ENCODE peak calls at places on chromosomes 2 and 18, in ten cellular contexts. L is heart left ventricle, I is vagina, Q is ovary, K is endothelial cell of umbilical vein, O is HepG2, R is A549, W is IMR-90, U is upper lobe of left lung, T is H1. X is an unnamed sample.

GRCh38 chr2:42084231-42084671 is 36.4 kb downstream of the PKDCC start:
- DNase-seq in U (no peak), W (peak), L (peak), O (no peak), T (no peak), K (no peak), R (no peak), Q (peak), I (no peak), X (no peak)

GRCh38 chr2:135843671-135844070 is 6.7 kb upstream of the LCT start:
- DNase-seq in K (no peak), Q (no peak), U (no peak), O (no peak), R (no peak), L (no peak), W (no peak), I (no peak), T (no peak), X (no peak)

GRCh38 chr2:191155608-191156071 is 4.8 kb upstream of the STAT4 start:
- DNase-seq in L (no peak), W (peak), U (no peak), T (no peak), Q (no peak), O (no peak), K (peak), R (peak), I (no peak), X (peak)

GRCh38 chr2:158904126-158904525 is 64.3 kb upstream of the TANC1 start:
- DNase-seq in L (no peak), O (no peak), W (no peak), Q (no peak), K (no peak), R (no peak), U (no peak), I (no peak), T (no peak), X (no peak)

GRCh38 chr2:231929961-231930600 is 3.9 kb upstream of the NPPC start:
- DNase-seq in U (peak), Q (peak), R (peak), K (no peak), L (peak), O (no peak), W (peak), I (peak), T (no peak), X (peak)

GRCh38 chr2:138223321-138223720 is 259.0 kb downstream of the HNMT start:
- DNase-seq in R (no peak), W (no peak), L (no peak), Q (no peak), U (no peak), T (no peak), K (no peak), I (no peak), O (no peak), X (no peak)

GRCh38 chr2:190535586-190535985 is 1.1 kb upstream of the NEMP2 start:
- DNase-seq in R (no peak), O (no peak), Q (no peak), L (no peak), I (no peak), W (no peak), U (no peak), T (no peak), K (no peak), X (peak)

GRCh38 chr2:237701859-237702370 is 74.5 kb downstream of the LRRFIP1 start:
- DNase-seq in O (no peak), R (no peak), U (no peak), Q (no peak), L (no peak), T (no peak), I (peak), K (no peak), W (no peak), X (peak)

GRCh38 chr2:153487993-153488562 is 9.5 kb upstream of the RPRM start:
- DNase-seq in W (no peak), U (no peak), T (no peak), L (no peak), I (no peak), R (no peak), K (no peak), Q (no peak), O (no peak), X (no peak)

GRCh38 chr18:48207733-48208132 is 201.4 kb downstream of the ZBTB7C start:
- DNase-seq in Q (no peak), L (no peak), R (no peak), I (peak), O (no peak), U (no peak), T (no peak), W (no peak), K (no peak), X (no peak)

GRCh38 chr2:2464095-2464494 is 133.0 kb upstream of the MYT1L start:
- DNase-seq in L (peak), I (no peak), W (peak), K (no peak), O (no peak), R (no peak), U (no peak), T (no peak), Q (no peak), X (no peak)

GRCh38 chr2:224711381-224711780 is 4.8 kb downstream of the CCDC195 start:
- DNase-seq in T (no peak), Q (no peak), U (no peak), L (no peak), W (no peak), I (no peak), O (no peak), K (no peak), R (no peak), X (no peak)

GRCh38 chr18:35073186-35074105 is 32.2 kb downstream of the MAPRE2 start:
- DNase-seq in K (peak), I (no peak), Q (no peak), U (no peak), R (no peak), W (peak), L (no peak), T (no peak), O (no peak), X (no peak)

GRCh38 chr2:15623898-15624541 is 32.4 kb downstream of the DDX1 start:
- DNase-seq in K (no peak), Q (no peak), W (no peak), T (no peak), U (no peak), R (no peak), I (no peak), L (no peak), O (no peak), X (no peak)

GRCh38 chr2:216626168-216626874 is 6.9 kb upstream of the IGFBP2 start:
- DNase-seq in R (no peak), I (no peak), K (no peak), T (no peak), Q (no peak), W (no peak), U (no peak), L (no peak), O (no peak), X (no peak)

GRCh38 chr2:152336854-152337510 is 2.0 kb downstream of the FMNL2 start:
- DNase-seq in R (no peak), W (peak), I (peak), T (no peak), L (peak), K (no peak), U (no peak), O (no peak), Q (peak), X (no peak)

GRCh38 chr18:9475643-9476580 is 599 bp downstream of the RALBP1 start:
- DNase-seq in W (peak), R (peak), U (no peak), K (peak), T (no peak), Q (peak), O (no peak), I (no peak), L (no peak), X (peak)

GRCh38 chr2:20103514-20103913 is 52.1 kb upstream of the LAPTM4A start:
- DNase-seq in L (no peak), W (peak), K (no peak), T (no peak), I (no peak), R (peak), O (peak), Q (no peak), U (no peak), X (peak)

GRCh38 chr18:58310517-58310916 is 266.5 kb downstream of the NEDD4L start:
- DNase-seq in Q (no peak), W (no peak), O (no peak), I (no peak), R (no peak), K (no peak), U (peak), L (peak), T (no peak), X (no peak)
- TF ChIP-seq POLR2A in Q (no peak), W (no peak), O (no peak), I (no peak), R (no peak), K (no peak), U (no peak), L (no peak), T (no peak), X (no peak)

GRCh38 chr2:44061876-44062275 is 66.1 kb upstream of the LRPPRC start:
- DNase-seq in K (no peak), I (no peak), W (no peak), U (no peak), T (no peak), R (no peak), L (no peak), Q (no peak), O (peak), X (no peak)
- TF ChIP-seq POLR2A in K (no peak), I (no peak), W (no peak), U (no peak), T (no peak), R (no peak), L (no peak), Q (no peak), O (no peak), X (no peak)

DNA sequence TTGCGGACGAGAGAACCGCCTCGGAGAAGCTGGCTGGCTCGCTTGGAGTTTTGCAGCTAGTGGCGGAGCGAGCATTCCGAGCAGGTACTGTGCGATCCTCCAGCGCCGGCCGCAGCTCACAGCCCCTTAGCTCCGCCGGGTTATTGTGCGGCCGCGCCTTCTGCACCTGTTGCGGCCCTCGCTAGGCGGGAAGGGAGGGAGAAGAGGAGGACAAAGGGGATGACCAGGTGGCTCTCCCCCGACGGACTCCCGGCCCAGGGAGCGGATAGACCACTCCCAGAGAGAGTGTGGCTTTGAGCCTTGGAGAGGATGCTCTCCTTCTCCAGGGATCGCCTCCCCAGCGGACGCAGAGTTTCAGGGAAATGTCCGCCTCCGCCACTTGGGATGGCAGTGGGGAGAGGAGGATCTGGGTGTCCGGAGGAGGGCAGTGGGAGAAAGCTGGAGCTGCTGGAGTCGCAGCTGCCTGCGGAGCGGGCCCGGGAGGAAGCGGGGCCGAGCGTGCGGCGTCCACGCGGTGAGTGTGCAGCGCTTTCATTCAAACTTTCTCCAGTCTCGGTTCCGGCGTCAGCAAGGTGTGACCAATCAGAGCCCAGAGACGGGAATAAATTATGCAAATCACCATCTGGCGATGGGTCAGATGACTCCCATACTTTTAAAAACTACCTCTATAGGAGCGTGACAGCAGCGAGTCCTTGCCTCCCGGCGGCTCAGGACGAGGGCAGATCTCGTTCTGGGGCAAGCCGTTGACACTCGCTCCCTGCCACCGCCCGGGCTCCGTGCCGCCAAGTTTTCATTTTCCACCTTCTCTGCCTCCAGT is at the start of gene LIPG:
- DNase-seq in L (peak), W (peak), T (peak), K (peak), U (peak), O (peak), Q (no peak), R (peak), I (no peak), X (peak)
- TF ChIP-seq POLR2A in L (no peak), W (no peak), T (peak), K (peak), U (no peak), O (peak), Q (no peak), R (no peak), I (no peak), X (no peak)

DNA sequence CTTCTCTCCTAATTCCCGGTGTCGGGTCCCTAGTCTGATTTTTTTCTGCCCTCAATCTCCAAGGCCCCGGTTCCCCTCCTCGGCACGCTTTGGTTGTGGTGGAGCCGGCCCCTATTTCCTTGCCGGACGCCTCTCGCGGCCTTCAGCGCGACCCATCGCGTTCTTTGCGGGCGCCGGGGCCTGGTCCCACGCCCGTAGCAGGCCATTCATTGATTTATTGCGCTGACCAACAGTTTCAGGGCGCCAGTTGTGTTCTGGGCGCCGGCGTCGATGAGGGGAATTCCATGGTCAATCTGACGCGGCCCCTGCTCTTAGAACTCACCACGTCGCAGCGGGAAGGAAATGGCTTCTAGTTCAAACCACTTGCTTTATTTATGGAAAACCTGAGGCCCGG is 396 bp downstream of the CNOT9 start:
- DNase-seq in T (no peak), O (peak), W (peak), I (no peak), Q (peak), L (no peak), K (peak), R (peak), U (peak), X (peak)
- TF ChIP-seq POLR2A in T (no peak), O (peak), W (no peak), I (no peak), Q (no peak), L (no peak), K (no peak), R (no peak), U (peak), X (no peak)

DNA sequence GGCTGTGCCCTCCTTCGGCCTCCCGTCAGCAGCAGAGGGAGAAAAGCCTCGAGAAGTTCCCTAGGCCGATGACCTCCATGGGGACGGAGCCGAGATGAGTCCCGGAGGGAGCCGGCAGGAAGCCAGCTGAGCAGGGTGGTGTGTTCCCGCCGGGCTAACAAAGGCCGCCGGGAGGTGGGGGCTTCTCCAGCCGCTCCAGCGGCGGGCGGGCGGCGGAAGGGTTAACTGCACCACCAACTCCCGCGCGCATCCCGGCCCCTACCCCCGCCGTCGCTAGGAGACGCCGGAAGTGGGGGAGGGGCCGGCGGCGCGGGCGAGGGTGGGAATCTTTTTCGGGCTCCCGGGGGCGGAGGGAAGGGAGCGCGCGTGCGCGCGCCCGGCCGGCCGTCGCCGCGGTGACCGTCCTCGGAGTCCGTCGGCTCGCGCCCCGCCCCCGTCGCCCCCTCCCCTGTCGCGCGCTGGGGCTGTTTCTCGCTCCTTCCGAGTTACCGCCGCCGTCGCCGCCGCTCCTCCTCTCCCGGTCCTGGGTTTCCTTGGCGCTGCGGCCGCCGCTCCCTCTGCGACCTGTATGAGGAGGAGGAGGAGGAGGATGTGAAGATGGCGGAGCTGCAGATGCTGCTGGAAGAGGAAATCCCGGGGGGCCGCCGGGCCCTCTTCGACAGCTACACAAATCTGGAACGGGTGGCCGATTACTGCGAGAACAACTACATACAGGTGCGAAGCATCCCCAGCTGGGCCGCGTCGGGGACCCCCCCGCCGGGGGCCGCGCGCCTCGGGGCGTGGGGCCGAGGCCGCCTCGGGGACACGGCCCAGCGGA is at the start of gene ABI2:
- DNase-seq in K (peak), Q (peak), I (no peak), R (peak), U (peak), T (peak), O (peak), L (peak), W (peak), X (peak)
- TF ChIP-seq POLR2A in K (peak), Q (peak), I (peak), R (peak), U (peak), T (peak), O (peak), L (peak), W (peak), X (no peak)

GRCh38 chr2:95208101-95208500 is 780 bp downstream of the ZNF892 start:
- DNase-seq in K (no peak), R (no peak), I (no peak), L (no peak), T (no peak), Q (no peak), W (peak), U (no peak), O (no peak), X (no peak)

GRCh38 chr2:95203911-95204310 is 3.4 kb upstream of the ZNF892 start:
- DNase-seq in Q (no peak), R (no peak), K (no peak), U (no peak), T (no peak), O (no peak), L (no peak), W (no peak), I (no peak), X (no peak)

GRCh38 chr2:95204396-95204795 is 2.9 kb upstream of the ZNF892 start:
- DNase-seq in T (no peak), K (no peak), L (no peak), U (no peak), R (no peak), Q (no peak), I (no peak), O (no peak), W (no peak), X (no peak)

GRCh38 chr2:95206086-95206485 is 1.2 kb upstream of the ZNF892 start:
- DNase-seq in U (no peak), Q (no peak), O (no peak), W (no peak), L (no peak), I (no peak), R (no peak), T (no peak), K (no peak), X (no peak)

GRCh38 chr2:95207111-95207961 is at the start of gene ZNF892:
- DNase-seq in U (peak), L (peak), W (peak), O (peak), R (peak), I (peak), Q (peak), K (peak), T (peak), X (peak)
- TF ChIP-seq POLR2A in U (no peak), L (peak), W (peak), O (no peak), R (peak), I (no peak), Q (no peak), K (peak), T (peak), X (peak)

GRCh38 chr2:230906471-230907230 is 18.4 kb downstream of the GPR55 start:
- DNase-seq in T (no peak), K (no peak), Q (no peak), R (no peak), U (no peak), L (no peak), I (peak), W (no peak), O (no peak), X (no peak)
- TF ChIP-seq POLR2A in T (no peak), K (no peak), Q (no peak), R (no peak), U (no peak), L (no peak), I (no peak), W (no peak), O (no peak), X (no peak)

GRCh38 chr2:27376866-27377617 is 3.5 kb downstream of the ZNF513 start:
- DNase-seq in L (no peak), O (no peak), R (no peak), U (no peak), W (no peak), K (no peak), Q (no peak), T (no peak), I (no peak), X (no peak)

GRCh38 chr2:27378096-27378808 is 2.3 kb downstream of the ZNF513 start:
- DNase-seq in K (no peak), I (no peak), U (peak), T (no peak), R (peak), L (no peak), W (no peak), Q (no peak), O (peak), X (no peak)

GRCh38 chr2:27378809-27379290 is 1.7 kb downstream of the ZNF513 start:
- DNase-seq in R (no peak), K (no peak), O (no peak), U (peak), T (no peak), I (no peak), Q (no peak), L (no peak), W (no peak), X (no peak)

GRCh38 chr2:27376151-27376865 is 4.2 kb downstream of the ZNF513 start:
- DNase-seq in I (no peak), L (no peak), U (peak), O (no peak), T (no peak), R (no peak), W (no peak), Q (no peak), K (no peak), X (no peak)

DNA sequence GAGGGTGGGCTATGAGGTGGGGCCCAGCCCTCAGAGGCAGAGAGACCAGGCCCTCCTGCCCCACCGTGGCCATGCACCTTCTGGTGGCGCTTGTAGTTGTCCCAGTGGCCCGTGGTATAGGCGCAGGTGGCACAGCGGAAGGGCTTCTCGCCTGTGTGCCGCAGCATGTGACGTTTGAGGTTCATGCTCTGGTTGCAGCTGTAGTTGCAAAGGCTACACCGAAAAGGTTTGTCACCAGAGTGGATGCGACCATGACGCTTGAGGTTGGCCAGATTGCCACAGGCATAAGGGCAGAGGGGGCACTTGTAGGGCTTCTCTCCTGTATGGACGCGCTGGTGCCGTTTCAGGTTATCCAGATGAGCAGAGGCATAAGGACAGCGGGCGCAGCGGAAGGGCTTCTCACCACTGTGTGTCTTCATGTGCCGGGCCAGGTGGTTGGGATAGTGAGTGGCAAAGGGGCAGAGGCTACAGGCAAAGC is 2.9 kb downstream of the ZNF513 start:
- DNase-seq in T (no peak), U (peak), K (no peak), W (no peak), O (no peak), I (no peak), L (no peak), R (no peak), Q (no peak), X (no peak)
- TF ChIP-seq POLR2A in T (no peak), U (no peak), K (no peak), W (no peak), O (peak), I (no peak), L (no peak), R (peak), Q (no peak), X (peak)

GRCh38 chr2:219111375-219112069 is 49.1 kb downstream of the NHEJ1 start:
- DNase-seq in I (no peak), O (peak), W (no peak), Q (no peak), T (no peak), R (no peak), K (no peak), U (no peak), L (no peak), X (no peak)

GRCh38 chr2:219106251-219106650 is 45.5 kb upstream of the IHH start:
- DNase-seq in K (no peak), W (no peak), I (no peak), U (no peak), Q (no peak), T (no peak), L (no peak), O (peak), R (no peak), X (no peak)

GRCh38 chr2:219107837-219108236 is 47.1 kb upstream of the IHH start:
- DNase-seq in I (no peak), L (peak), U (no peak), K (no peak), O (no peak), W (no peak), Q (no peak), T (no peak), R (no peak), X (no peak)

GRCh38 chr2:219112070-219112421 is 48.6 kb downstream of the NHEJ1 start:
- DNase-seq in K (no peak), W (no peak), O (no peak), T (no peak), L (no peak), R (no peak), I (no peak), U (no peak), Q (no peak), X (no peak)

GRCh38 chr2:219109468-219109867 is 48.7 kb upstream of the IHH start:
- DNase-seq in K (no peak), I (no peak), T (peak), O (no peak), U (no peak), Q (no peak), R (no peak), W (no peak), L (no peak), X (no peak)
- TF ChIP-seq POLR2A in K (no peak), I (no peak), T (no peak), O (no peak), U (no peak), Q (no peak), R (no peak), W (no peak), L (no peak), X (no peak)